ENCODE peak calls at places on chromosomes 12 and 14, in seven cellular contexts. Q is lower lobe of right lung; G is CD8-positive, alpha-beta T cell; F is IMR-90; J is tibial artery; Y is heart right ventricle; W is cardiac muscle cell. U is an unnamed sample. For H3K9me3, the result is how much of the 10 kb centered on the place peaks cover.

GRCh38 chr12:49345048-49345839 is 1.4 kb upstream of the DNAJC22 start:
- DNase-seq in Q (no peak), G (peak), F (no peak), J (no peak), Y (no peak), W (peak), U (peak)

GRCh38 chr12:13610280-13610679 is 371.1 kb downstream of the GRIN2B start:
- DNase-seq in Q (no peak), G (no peak), F (no peak), J (no peak), Y (no peak), W (no peak), U (no peak)

GRCh38 chr14:22333408-22334274 is 255.4 kb downstream of the DAD1 start:
- DNase-seq in Q (no peak), G (no peak), F (peak), J (no peak), Y (no peak), W (no peak), U (no peak)

GRCh38 chr12:13472690-13473089 is 276.2 kb downstream of the EMP1 start:
- DNase-seq in Q (no peak), G (no peak), F (peak), J (no peak), Y (no peak), W (no peak), U (no peak)

GRCh38 chr12:53978477-53979356 is 4.0 kb upstream of the HOTAIR start:
- DNase-seq in Q (no peak), G (no peak), F (no peak), J (no peak), Y (no peak), W (no peak), U (peak)

GRCh38 chr14:85530626-85531025 is 682 bp downstream of the FLRT2 start:
- DNase-seq in Q (no peak), G (no peak), F (no peak), J (no peak), Y (no peak), W (no peak), U (no peak)

GRCh38 chr12:75959506-75959905 is 72.1 kb downstream of the PHLDA1 start:
- DNase-seq in Q (no peak), G (no peak), F (no peak), J (no peak), Y (no peak), W (no peak), U (no peak)

GRCh38 chr14:86022031-86022629 is 492.2 kb downstream of the FLRT2 start:
- DNase-seq in Q (no peak), G (no peak), F (peak), J (no peak), Y (no peak), W (no peak), U (no peak)

GRCh38 chr12:62533087-62533754 is 66.6 kb downstream of the MON2 start:
- DNase-seq in Q (no peak), G (no peak), F (no peak), J (no peak), Y (no peak), W (no peak), U (no peak)

GRCh38 chr12:115194857-115195256 is 510.9 kb upstream of the TBX3 start:
- DNase-seq in Q (no peak), G (no peak), F (no peak), J (no peak), Y (no peak), W (no peak), U (no peak)

GRCh38 chr14:55115433-55115832 is 13.6 kb upstream of the LGALS3 start:
- DNase-seq in Q (no peak), G (no peak), F (no peak), J (no peak), Y (no peak), W (no peak), U (no peak)

GRCh38 chr14:99579077-99579836 is 24.8 kb downstream of the CCDC85C start:
- DNase-seq in Q (peak), G (no peak), F (no peak), J (no peak), Y (no peak), W (no peak), U (peak)

GRCh38 chr14:75042040-75042439 is 9.2 kb downstream of the MLH3 start:
- DNase-seq in Q (no peak), G (no peak), F (no peak), J (no peak), Y (no peak), W (no peak), U (no peak)

GRCh38 chr14:21498540-21499526 is 12.3 kb downstream of the METTL3 start:
- DNase-seq in Q (no peak), G (no peak), F (peak), J (no peak), Y (no peak), W (peak), U (peak)

GRCh38 chr14:101494826-101495225 is 66.5 kb upstream of the DIO3 start:
- DNase-seq in Q (no peak), G (no peak), F (no peak), J (peak), Y (no peak), W (no peak), U (no peak)

GRCh38 chr12:52423661-52424503 is 10.3 kb downstream of the KRT75 start:
- DNase-seq in Q (no peak), G (no peak), F (no peak), J (no peak), Y (no peak), W (no peak), U (no peak)

GRCh38 chr12:5429741-5430557 is 2.0 kb upstream of the NTF3 start:
- DNase-seq in Q (no peak), G (no peak), F (no peak), J (no peak), Y (no peak), W (peak), U (no peak)

GRCh38 chr12:94458882-94459772 is 540 bp downstream of the CEP83 start:
- DNase-seq in Q (no peak), G (no peak), F (peak), J (no peak), Y (no peak), W (peak), U (no peak)

DNA sequence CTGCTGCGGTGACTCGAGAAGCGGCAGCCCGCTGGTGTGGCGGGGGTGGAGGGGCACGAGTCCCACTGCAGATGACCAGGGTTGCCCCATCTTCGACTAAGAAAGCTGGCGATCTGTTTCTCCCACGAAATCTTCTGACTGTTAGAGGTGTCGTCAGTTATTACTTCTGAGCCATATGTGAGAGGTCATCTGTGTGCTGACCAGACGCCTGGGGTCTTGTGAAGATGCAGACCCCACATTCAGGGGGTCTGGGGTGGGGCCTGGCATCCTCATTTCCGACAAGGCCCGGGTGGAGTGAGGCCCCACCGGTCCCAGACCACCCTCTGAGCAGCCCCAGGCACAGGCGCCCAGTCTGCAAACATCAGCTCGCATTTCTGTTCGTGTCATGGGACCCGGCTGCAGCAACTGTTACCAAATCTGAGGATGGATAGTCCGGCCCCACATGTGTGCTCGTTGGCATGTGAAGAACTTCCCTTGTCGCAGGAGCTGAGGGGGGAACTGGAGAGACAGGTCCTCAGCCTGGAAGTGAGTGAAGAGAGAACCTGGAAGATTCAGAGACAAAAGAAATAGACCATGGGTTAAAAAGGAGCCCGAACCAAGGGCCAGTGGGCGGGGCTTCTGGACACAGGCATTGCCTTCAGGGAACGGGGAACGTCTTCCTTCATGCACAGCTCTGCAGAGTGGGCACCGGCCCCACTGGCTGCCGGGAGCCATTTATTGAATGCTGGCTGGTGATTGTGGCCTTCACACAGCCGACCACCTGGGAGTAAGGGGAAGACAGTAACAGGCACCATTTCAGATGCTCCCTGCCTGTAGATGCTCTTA is 135.2 kb downstream of the ADGRD1 start:
- DNase-seq in Q (peak), G (no peak), F (no peak), J (peak), Y (no peak), W (no peak), U (no peak)
- H3K9me3 ChIP-seq in Q (under half), G (under half), F (half or more), J (under half), Y (under half), W (under half), U (under half)

GRCh38 chr12:116202940-116203339 is 74.6 kb downstream of the MED13L start:
- DNase-seq in Q (no peak), G (no peak), F (peak), J (no peak), Y (no peak), W (no peak), U (no peak)
- TF ChIP-seq CTCF in Q (no peak), G (no peak), F (peak), J (no peak), Y (no peak), W (no peak), U (peak)

GRCh38 chr14:62436256-62436655 is 609.0 kb downstream of the KCNH5 start:
- DNase-seq in Q (no peak), G (no peak), F (no peak), J (no peak), Y (no peak), W (no peak), U (no peak)

GRCh38 chr14:62428429-62429203 is 616.6 kb downstream of the KCNH5 start:
- DNase-seq in Q (no peak), G (no peak), F (peak), J (no peak), Y (no peak), W (no peak), U (no peak)

GRCh38 chr14:62432955-62433354 is 612.3 kb downstream of the KCNH5 start:
- DNase-seq in Q (no peak), G (no peak), F (no peak), J (no peak), Y (no peak), W (no peak), U (no peak)

DNA sequence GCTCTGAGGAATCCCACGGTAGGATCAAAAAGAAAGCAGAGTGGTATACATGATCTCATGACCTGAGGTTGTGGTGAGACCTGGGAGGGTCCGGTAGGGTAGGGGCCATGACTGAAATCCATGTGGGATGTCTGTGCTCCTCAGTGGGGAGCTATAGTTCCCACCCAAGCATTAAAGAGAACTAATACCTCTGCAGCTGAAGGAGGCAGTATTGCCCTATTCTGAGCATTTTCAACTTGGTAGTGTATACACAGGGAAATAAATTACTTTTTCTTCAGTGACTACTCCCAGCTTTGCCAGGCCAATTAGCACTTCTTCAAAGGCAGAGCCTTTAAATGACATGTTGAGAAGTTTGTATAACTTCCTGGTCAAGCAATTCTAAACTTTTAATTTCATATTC is 613.8 kb downstream of the KCNH5 start:
- DNase-seq in Q (no peak), G (no peak), F (no peak), J (no peak), Y (no peak), W (no peak), U (no peak)
- H3K9me3 ChIP-seq in Q (under half), G (under half), F (under half), J (under half), Y (under half), W (under half), U (under half)

GRCh38 chr12:1644523-1645438 is 15.8 kb downstream of the WNT5B start:
- DNase-seq in Q (no peak), G (no peak), F (peak), J (peak), Y (peak), W (no peak), U (no peak)
- TF ChIP-seq CTCF in Q (no peak), G (no peak), F (no peak), J (no peak), Y (no peak), W (no peak), U (no peak)

DNA sequence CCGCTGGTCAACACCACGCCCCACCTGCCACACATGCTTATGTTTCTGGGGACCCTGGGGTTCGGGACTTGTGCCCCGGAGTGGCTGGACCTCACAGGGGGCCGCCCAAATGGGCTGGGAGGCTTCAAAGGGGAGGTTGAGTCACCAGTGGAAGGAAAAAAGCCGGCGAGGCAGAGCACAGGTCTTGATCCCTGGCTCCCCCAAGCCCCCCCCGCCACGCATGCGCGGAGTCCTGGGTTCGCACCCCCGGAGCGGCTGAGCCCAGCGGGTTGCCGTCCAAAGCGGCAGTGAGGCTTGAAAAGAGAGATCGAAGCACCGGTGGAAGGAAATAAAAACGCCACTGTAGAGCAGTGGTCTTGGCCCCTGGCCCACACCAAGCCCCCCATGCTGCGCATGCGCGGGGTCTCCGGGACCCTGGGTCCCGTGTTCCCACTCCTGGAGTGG is 313.5 kb downstream of the ALG10 start:
- DNase-seq in Q (no peak), G (no peak), F (no peak), J (no peak), Y (no peak), W (no peak), U (no peak)
- H3K9me3 ChIP-seq in Q (under half), G (under half), F (under half), J (under half), Y (under half), W (under half), U (under half)

DNA sequence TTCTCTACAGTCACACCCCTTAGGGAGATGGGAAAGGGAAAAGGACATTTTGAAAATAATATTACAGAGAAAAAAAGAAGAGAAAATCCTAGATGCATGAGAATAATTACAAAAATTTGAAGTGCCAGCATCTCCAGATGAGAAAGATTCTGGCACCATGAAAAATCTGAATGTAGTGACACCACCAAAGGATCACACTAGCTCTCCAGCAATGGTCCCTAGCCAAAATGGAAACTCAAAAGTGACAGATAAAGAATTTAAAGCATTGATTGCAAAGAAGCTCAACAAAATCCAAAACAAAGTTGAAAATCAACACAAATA is 27.4 kb upstream of the GARIN6 start:
- DNase-seq in Q (no peak), G (no peak), F (no peak), J (no peak), Y (no peak), W (no peak), U (no peak)
- TF ChIP-seq CTCF in Q (no peak), G (no peak), F (no peak), J (no peak), Y (no peak), W (no peak), U (no peak)

GRCh38 chr14:89196561-89196960 is 220.5 kb downstream of the FOXN3 start:
- DNase-seq in Q (no peak), G (no peak), F (no peak), J (no peak), Y (no peak), W (no peak), U (no peak)
- H3K9me3 ChIP-seq in Q (under half), G (under half), F (under half), J (under half), Y (under half), W (under half), U (under half)

GRCh38 chr12:88310666-88311065 is 168.6 kb downstream of the TMTC3 start:
- DNase-seq in Q (no peak), G (no peak), F (no peak), J (no peak), Y (no peak), W (no peak), U (no peak)

GRCh38 chr12:88309546-88309945 is 167.4 kb downstream of the TMTC3 start:
- DNase-seq in Q (no peak), G (no peak), F (peak), J (no peak), Y (no peak), W (no peak), U (no peak)

GRCh38 chr12:88313554-88313953 is 171.4 kb downstream of the TMTC3 start:
- DNase-seq in Q (no peak), G (no peak), F (no peak), J (no peak), Y (no peak), W (no peak), U (no peak)

GRCh38 chr12:88308825-88309224 is 166.7 kb downstream of the TMTC3 start:
- DNase-seq in Q (no peak), G (no peak), F (peak), J (no peak), Y (no peak), W (no peak), U (no peak)

GRCh38 chr12:88310069-88310468 is 168.0 kb downstream of the TMTC3 start:
- DNase-seq in Q (no peak), G (no peak), F (peak), J (peak), Y (no peak), W (peak), U (no peak)
- TF ChIP-seq CTCF in Q (no peak), G (no peak), F (no peak), J (no peak), Y (no peak), W (no peak), U (no peak)

U was measured in Caco-2.